ENCODE peak calls at places on chromosomes 3 and 15, in five cellular contexts. X is NCI-H2171 treated with DMSO at 0.1 percent for 48 hours; O is esophagus squamous epithelium; Y is NCI-H1105; M is activated CD8-positive, alpha-beta T cell treated with anti-CD3 and anti-CD28 coated beads, Interleukin-2, amount 10 ng/mL, durations not matched to agents 7 days and 5 days. P is an unnamed sample.

GRCh38 chr3:125109541-125109925 is 53.7 kb upstream of the HEG1 start:
- DNase-seq in M (peak), O (no peak), X (no peak), Y (no peak), P (no peak)

GRCh38 chr3:54746722-54747121 is 181.1 kb downstream of the LRTM1 start:
- DNase-seq in Y (no peak), M (no peak), O (no peak), X (no peak), P (no peak)

GRCh38 chr15:76904461-76905012 is 603 bp downstream of the SCAPER start:
- DNase-seq in X (peak), M (peak), Y (peak), O (no peak), P (peak)

GRCh38 chr15:70474682-70475438 is 288.5 kb downstream of the UACA start:
- DNase-seq in Y (peak), X (no peak), O (no peak), M (peak), P (peak)

GRCh38 chr3:139629033-139629432 is 48.7 kb downstream of the NMNAT3 start:
- DNase-seq in X (peak), M (peak), O (no peak), Y (no peak), P (no peak)

GRCh38 chr3:113771993-113772392 is 25.2 kb downstream of the ATP6V1A start:
- DNase-seq in Y (no peak), O (no peak), M (no peak), X (no peak), P (no peak)

GRCh38 chr3:67109651-67110204 is 111.6 kb downstream of the KBTBD8 start:
- DNase-seq in Y (peak), X (peak), O (no peak), M (no peak), P (peak)

GRCh38 chr3:13248640-13249039 is 171.5 kb downstream of the NUP210 start:
- DNase-seq in Y (no peak), X (no peak), M (no peak), O (no peak), P (no peak)

GRCh38 chr15:73994419-73994883 is at the start of gene PML:
- DNase-seq in O (peak), M (peak), X (peak), Y (peak), P (peak)

GRCh38 chr3:31934866-31935265 is 46.2 kb downstream of the OSBPL10 start:
- DNase-seq in Y (no peak), M (no peak), O (no peak), X (no peak), P (no peak)

GRCh38 chr3:32686713-32687112 is 1.7 kb downstream of the CNOT10 start:
- DNase-seq in O (no peak), M (no peak), Y (no peak), X (no peak), P (peak)

GRCh38 chr15:55552926-55553325 is 35.2 kb downstream of the PYGO1 start:
- DNase-seq in X (peak), O (no peak), Y (no peak), M (no peak), P (no peak)

GRCh38 chr15:101126618-101127502 is 125.0 kb downstream of the CHSY1 start:
- DNase-seq in Y (no peak), O (no peak), M (peak), X (peak), P (peak)

GRCh38 chr3:177056927-177057326 is 140.4 kb downstream of the TBL1XR1 start:
- DNase-seq in Y (no peak), M (no peak), X (peak), O (no peak), P (peak)

GRCh38 chr3:69425249-69425648 is 39.4 kb upstream of the FRMD4B start:
- DNase-seq in X (no peak), O (no peak), M (peak), Y (no peak), P (peak)

GRCh38 chr3:11799777-11800176 is 46.9 kb downstream of the TAMM41 start:
- DNase-seq in O (no peak), X (no peak), M (no peak), Y (no peak), P (no peak)

GRCh38 chr3:28188686-28189085 is 52.7 kb upstream of the CMC1 start:
- DNase-seq in Y (no peak), M (no peak), O (no peak), X (no peak), P (no peak)

GRCh38 chr3:160999268-160999667 is 105.9 kb downstream of the B3GALNT1 start:
- DNase-seq in X (no peak), Y (no peak), M (peak), O (no peak), P (no peak)

GRCh38 chr3:11335056-11335608 is 62.9 kb downstream of the ATG7 start:
- DNase-seq in O (no peak), M (peak), Y (peak), X (peak), P (peak)

P was measured in G401.